ENCODE peak calls at places on chromosome 21, in four cellular contexts. R is activated T-helper 1 cell treated with Interleukin-2 at 50 U/mL for 16 hours; U is stimulated activated CD8-positive, alpha-beta memory T cell treated with anti-CD3 and anti-CD28 coated beads, Interleukin-2, amount 100 ng/mL, for 48 hours; F is stimulated activated CD4-positive, alpha-beta T cell treated with anti-CD3 and anti-CD28 coated beads, TNF-alpha, amount 100 ng/mL, for 1 hour. M is an unnamed sample.

GRCh38 chr21:45405271-45405818 is 380 bp downstream of the COL18A1 start:
- DNase-seq in R (no peak), U (no peak), F (no peak), M (no peak)

GRCh38 chr21:35682874-35683549 is 377.3 kb downstream of the SETD4 start:
- DNase-seq in U (no peak), F (no peak), R (no peak), M (no peak)

GRCh38 chr21:28229811-28230210 is 762.9 kb downstream of the LTN1 start:
- DNase-seq in R (no peak), U (no peak), F (no peak), M (no peak)

GRCh38 chr21:43752758-43753438 is 23.2 kb downstream of the CSTB start:
- DNase-seq in U (no peak), F (no peak), R (no peak), M (no peak)

GRCh38 chr21:41443562-41443961 is 17.5 kb downstream of the MX1 start:
- DNase-seq in F (no peak), R (no peak), U (no peak), M (no peak)

GRCh38 chr21:34970126-34970525 is 79.0 kb downstream of the RUNX1 start:
- DNase-seq in F (no peak), U (no peak), R (no peak), M (no peak)

GRCh38 chr21:32920474-32920873 is 105.3 kb upstream of the OLIG2 start:
- DNase-seq in R (no peak), U (no peak), F (no peak), M (no peak)

GRCh38 chr21:46498335-46499050 is 39.8 kb downstream of the DIP2A start:
- DNase-seq in F (no peak), R (no peak), U (no peak), M (no peak)

GRCh38 chr21:31473685-31474345 is 129.8 kb upstream of the TIAM1 start:
- DNase-seq in F (no peak), U (no peak), R (no peak), M (no peak)

GRCh38 chr21:14968029-14968428 is 96.8 kb downstream of the NRIP1 start:
- DNase-seq in U (no peak), F (no peak), R (no peak), M (no peak)

GRCh38 chr21:34198232-34199120 is 125.1 kb downstream of the MRPS6 start:
- DNase-seq in F (no peak), R (no peak), U (no peak), M (no peak)

GRCh38 chr21:23401278-23401677 is 2206.0 kb downstream of the MRPL39 start:
- DNase-seq in R (no peak), U (no peak), F (no peak), M (no peak)

GRCh38 chr21:33007747-33008146 is 18.0 kb upstream of the OLIG2 start:
- DNase-seq in F (no peak), U (no peak), R (no peak), M (no peak)

GRCh38 chr21:35854281-35854680 is 206.0 kb downstream of the SETD4 start:
- DNase-seq in U (no peak), R (no peak), F (no peak), M (no peak)

GRCh38 chr21:34797202-34797527 is 128.4 kb downstream of the CLIC6 start:
- DNase-seq in U (no peak), F (no peak), R (no peak), M (no peak)

GRCh38 chr21:46189213-46189958 is 5.1 kb upstream of the SPATC1L start:
- DNase-seq in F (no peak), U (no peak), R (no peak), M (no peak)

M was measured in central memory CD8-positive, alpha-beta T cell.